ENCODE peak calls at places on chromosomes 6 and 20, in seven cellular contexts. One of them, this sample, is unnamed.

GRCh38 chr6:130069471-130069870 is 51.1 kb downstream of the L3MBTL3 start:
- DNase-seq in spleen: no peak
- DNase-seq in HCT116: no peak
- DNase-seq in right lobe of liver: no peak
- DNase-seq in neuronal stem cell: no peak
- DNase-seq in heart right ventricle: no peak
- DNase-seq in AG04450: no peak
- DNase-seq in this sample: no peak

GRCh38 chr6:43220439-43220951 is 8.8 kb downstream of the DNPH1 start:
- DNase-seq in spleen: no peak
- DNase-seq in HCT116: no peak
- DNase-seq in right lobe of liver: no peak
- DNase-seq in neuronal stem cell: no peak
- DNase-seq in heart right ventricle: no peak
- DNase-seq in AG04450: no peak
- DNase-seq in this sample: no peak

GRCh38 chr6:139051396-139052070 is 23.0 kb downstream of the ABRACL start:
- DNase-seq in spleen: no peak
- DNase-seq in HCT116: no peak
- DNase-seq in right lobe of liver: no peak
- DNase-seq in neuronal stem cell: no peak
- DNase-seq in heart right ventricle: no peak
- DNase-seq in AG04450: no peak
- DNase-seq in this sample: no peak

GRCh38 chr20:11186301-11187008 is 512.7 kb upstream of the JAG1 start:
- DNase-seq in spleen: no peak
- DNase-seq in HCT116: no peak
- DNase-seq in right lobe of liver: no peak
- DNase-seq in neuronal stem cell: no peak
- DNase-seq in heart right ventricle: no peak
- DNase-seq in AG04450: no peak
- DNase-seq in this sample: no peak

GRCh38 chr20:36086767-36087166 is 67.8 kb upstream of the EPB41L1 start:
- DNase-seq in spleen: no peak
- DNase-seq in HCT116: peak
- DNase-seq in right lobe of liver: no peak
- DNase-seq in neuronal stem cell: no peak
- DNase-seq in heart right ventricle: no peak
- DNase-seq in AG04450: no peak
- DNase-seq in this sample: no peak

GRCh38 chr6:1610497-1611321 is 994 bp downstream of the FOXC1 start:
- DNase-seq in spleen: no peak
- DNase-seq in HCT116: no peak
- DNase-seq in right lobe of liver: no peak
- DNase-seq in neuronal stem cell: no peak
- DNase-seq in heart right ventricle: no peak
- DNase-seq in AG04450: no peak
- DNase-seq in this sample: no peak

GRCh38 chr20:35604444-35604750 is 11.2 kb upstream of the SPAG4 start:
- DNase-seq in spleen: peak
- DNase-seq in HCT116: no peak
- DNase-seq in right lobe of liver: no peak
- DNase-seq in neuronal stem cell: no peak
- DNase-seq in heart right ventricle: no peak
- DNase-seq in AG04450: no peak
- DNase-seq in this sample: no peak

GRCh38 chr20:20073851-20074252 is 21.5 kb downstream of the CFAP61 start:
- DNase-seq in spleen: no peak
- DNase-seq in HCT116: no peak
- DNase-seq in right lobe of liver: no peak
- DNase-seq in neuronal stem cell: no peak
- DNase-seq in heart right ventricle: no peak
- DNase-seq in AG04450: no peak
- DNase-seq in this sample: no peak

GRCh38 chr20:49647509-49647908 is 66.2 kb downstream of the B4GALT5 start:
- DNase-seq in spleen: no peak
- DNase-seq in HCT116: no peak
- DNase-seq in right lobe of liver: no peak
- DNase-seq in neuronal stem cell: no peak
- DNase-seq in heart right ventricle: no peak
- DNase-seq in AG04450: no peak
- DNase-seq in this sample: no peak

GRCh38 chr6:25250878-25251277 is 28.3 kb upstream of the CARMIL1 start:
- DNase-seq in spleen: no peak
- DNase-seq in HCT116: peak
- DNase-seq in right lobe of liver: no peak
- DNase-seq in neuronal stem cell: no peak
- DNase-seq in heart right ventricle: no peak
- DNase-seq in AG04450: no peak
- DNase-seq in this sample: no peak

GRCh38 chr6:84641076-84641475 is 123.3 kb downstream of the TBX18 start:
- DNase-seq in spleen: no peak
- DNase-seq in HCT116: no peak
- DNase-seq in right lobe of liver: no peak
- DNase-seq in neuronal stem cell: no peak
- DNase-seq in heart right ventricle: no peak
- DNase-seq in AG04450: no peak
- DNase-seq in this sample: no peak

GRCh38 chr6:113805167-113805835 is 51.8 kb upstream of the MARCKS start:
- DNase-seq in spleen: no peak
- DNase-seq in HCT116: no peak
- DNase-seq in right lobe of liver: no peak
- DNase-seq in neuronal stem cell: no peak
- DNase-seq in heart right ventricle: no peak
- DNase-seq in AG04450: no peak
- DNase-seq in this sample: no peak

GRCh38 chr6:121765060-121765459 is 329.6 kb downstream of the GJA1 start:
- DNase-seq in spleen: no peak
- DNase-seq in HCT116: no peak
- DNase-seq in right lobe of liver: no peak
- DNase-seq in neuronal stem cell: no peak
- DNase-seq in heart right ventricle: no peak
- DNase-seq in AG04450: no peak
- DNase-seq in this sample: no peak

GRCh38 chr6:40425192-40425919 is 161.8 kb downstream of the LRFN2 start:
- DNase-seq in spleen: no peak
- DNase-seq in HCT116: no peak
- DNase-seq in right lobe of liver: no peak
- DNase-seq in neuronal stem cell: no peak
- DNase-seq in heart right ventricle: peak
- DNase-seq in AG04450: no peak
- DNase-seq in this sample: peak

GRCh38 chr20:50429412-50429811 is 80.8 kb upstream of the PTPN1 start:
- DNase-seq in spleen: no peak
- DNase-seq in HCT116: no peak
- DNase-seq in right lobe of liver: no peak
- DNase-seq in neuronal stem cell: no peak
- DNase-seq in heart right ventricle: no peak
- DNase-seq in AG04450: no peak
- DNase-seq in this sample: no peak

GRCh38 chr6:34912715-34913464 is 23.8 kb downstream of the ANKS1A start:
- DNase-seq in spleen: no peak
- DNase-seq in HCT116: no peak
- DNase-seq in right lobe of liver: no peak
- DNase-seq in neuronal stem cell: no peak
- DNase-seq in heart right ventricle: no peak
- DNase-seq in AG04450: peak
- DNase-seq in this sample: no peak

GRCh38 chr6:24778878-24779277 is 4.1 kb downstream of the GMNN start:
- DNase-seq in spleen: no peak
- DNase-seq in HCT116: no peak
- DNase-seq in right lobe of liver: no peak
- DNase-seq in neuronal stem cell: no peak
- DNase-seq in heart right ventricle: no peak
- DNase-seq in AG04450: no peak
- DNase-seq in this sample: no peak

GRCh38 chr6:76835695-76836094 is 627.6 kb downstream of the HTR1B start:
- DNase-seq in spleen: no peak
- DNase-seq in HCT116: no peak
- DNase-seq in right lobe of liver: no peak
- DNase-seq in neuronal stem cell: no peak
- DNase-seq in heart right ventricle: no peak
- DNase-seq in AG04450: no peak
- DNase-seq in this sample: no peak

GRCh38 chr6:26249709-26249958 is 115.4 kb upstream of the BTN3A2 start:
- DNase-seq in spleen: peak
- DNase-seq in HCT116: no peak
- DNase-seq in right lobe of liver: no peak
- DNase-seq in neuronal stem cell: no peak
- DNase-seq in heart right ventricle: peak
- DNase-seq in AG04450: no peak
- DNase-seq in this sample: no peak

GRCh38 chr6:82909551-82909950 is 156.1 kb downstream of the UBE3D start:
- DNase-seq in spleen: no peak
- DNase-seq in HCT116: no peak
- DNase-seq in right lobe of liver: no peak
- DNase-seq in neuronal stem cell: no peak
- DNase-seq in heart right ventricle: no peak
- DNase-seq in AG04450: no peak
- DNase-seq in this sample: no peak

GRCh38 chr6:82910818-82911217 is 154.8 kb downstream of the UBE3D start:
- DNase-seq in spleen: no peak
- DNase-seq in HCT116: no peak
- DNase-seq in right lobe of liver: no peak
- DNase-seq in neuronal stem cell: no peak
- DNase-seq in heart right ventricle: no peak
- DNase-seq in AG04450: no peak
- DNase-seq in this sample: no peak

GRCh38 chr6:82908661-82909060 is 157.0 kb downstream of the UBE3D start:
- DNase-seq in spleen: no peak
- DNase-seq in HCT116: no peak
- DNase-seq in right lobe of liver: no peak
- DNase-seq in neuronal stem cell: no peak
- DNase-seq in heart right ventricle: no peak
- DNase-seq in AG04450: no peak
- DNase-seq in this sample: no peak

GRCh38 chr6:82906951-82907350 is 158.7 kb downstream of the UBE3D start:
- DNase-seq in spleen: no peak
- DNase-seq in HCT116: no peak
- DNase-seq in right lobe of liver: no peak
- DNase-seq in neuronal stem cell: no peak
- DNase-seq in heart right ventricle: no peak
- DNase-seq in AG04450: peak
- DNase-seq in this sample: no peak

DNA sequence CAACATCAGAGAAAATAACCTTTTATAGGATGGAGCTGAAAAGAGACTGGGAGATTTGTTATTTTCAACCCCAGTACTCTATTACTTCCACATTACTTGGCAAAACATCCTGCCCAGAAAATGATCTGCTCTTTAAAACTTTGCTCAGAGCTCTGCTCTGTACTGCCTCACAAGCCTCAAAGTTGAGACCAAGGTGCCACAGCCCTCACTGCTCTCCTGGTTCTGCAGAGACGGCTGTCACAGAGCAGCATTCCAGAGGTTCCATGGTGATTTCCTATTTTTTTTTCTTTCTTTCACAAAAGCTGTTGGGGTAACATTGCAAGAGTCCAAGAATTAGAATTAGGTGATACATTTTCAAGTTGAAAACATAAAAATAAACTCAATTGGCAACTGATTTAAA is 155.2 kb downstream of the UBE3D start:
- DNase-seq in spleen: no peak
- DNase-seq in HCT116: no peak
- DNase-seq in right lobe of liver: no peak
- DNase-seq in neuronal stem cell: no peak
- DNase-seq in heart right ventricle: no peak
- DNase-seq in AG04450: no peak
- DNase-seq in this sample: no peak
- H3K27ac ChIP-seq in spleen: no peak
- H3K27ac ChIP-seq in HCT116: no peak
- H3K27ac ChIP-seq in right lobe of liver: no peak
- H3K27ac ChIP-seq in neuronal stem cell: no peak
- H3K27ac ChIP-seq in heart right ventricle: no peak
- H3K27ac ChIP-seq in AG04450: no peak
- H3K27ac ChIP-seq in this sample: no peak

DNA sequence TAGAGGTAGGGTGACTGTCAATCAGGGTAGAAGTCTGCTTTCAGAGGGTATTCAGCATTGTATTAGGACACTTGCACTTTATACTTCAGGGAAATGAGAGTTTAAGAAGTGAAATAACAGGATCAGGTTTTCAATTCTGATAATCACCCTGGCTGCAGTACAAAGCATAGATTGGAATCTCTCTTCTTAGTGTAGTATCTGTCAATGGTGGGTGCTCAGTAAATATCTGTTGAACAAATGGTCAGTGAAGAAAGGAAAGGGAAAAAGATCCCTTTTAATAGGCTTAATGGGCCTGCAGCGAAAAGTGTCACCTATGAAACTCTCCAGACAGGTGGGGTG is 18.7 kb downstream of the TUBB2B start:
- DNase-seq in spleen: no peak
- DNase-seq in HCT116: no peak
- DNase-seq in right lobe of liver: no peak
- DNase-seq in neuronal stem cell: no peak
- DNase-seq in heart right ventricle: no peak
- DNase-seq in AG04450: no peak
- DNase-seq in this sample: no peak
- H3K27ac ChIP-seq in spleen: no peak
- H3K27ac ChIP-seq in HCT116: peak
- H3K27ac ChIP-seq in right lobe of liver: no peak
- H3K27ac ChIP-seq in neuronal stem cell: no peak
- H3K27ac ChIP-seq in heart right ventricle: no peak
- H3K27ac ChIP-seq in AG04450: peak
- H3K27ac ChIP-seq in this sample: no peak

GRCh38 chr6:11201772-11202512 is 30.5 kb downstream of the NEDD9 start:
- DNase-seq in spleen: no peak
- DNase-seq in HCT116: no peak
- DNase-seq in right lobe of liver: no peak
- DNase-seq in neuronal stem cell: no peak
- DNase-seq in heart right ventricle: no peak
- DNase-seq in AG04450: no peak
- DNase-seq in this sample: no peak

GRCh38 chr6:11204987-11205386 is 27.5 kb downstream of the NEDD9 start:
- DNase-seq in spleen: no peak
- DNase-seq in HCT116: no peak
- DNase-seq in right lobe of liver: no peak
- DNase-seq in neuronal stem cell: no peak
- DNase-seq in heart right ventricle: no peak
- DNase-seq in AG04450: no peak
- DNase-seq in this sample: no peak

GRCh38 chr6:11203306-11204009 is 29.0 kb downstream of the NEDD9 start:
- DNase-seq in spleen: no peak
- DNase-seq in HCT116: no peak
- DNase-seq in right lobe of liver: no peak
- DNase-seq in neuronal stem cell: no peak
- DNase-seq in heart right ventricle: no peak
- DNase-seq in AG04450: no peak
- DNase-seq in this sample: no peak

GRCh38 chr6:11201015-11201414 is 31.5 kb downstream of the NEDD9 start:
- DNase-seq in spleen: no peak
- DNase-seq in HCT116: no peak
- DNase-seq in right lobe of liver: no peak
- DNase-seq in neuronal stem cell: no peak
- DNase-seq in heart right ventricle: no peak
- DNase-seq in AG04450: no peak
- DNase-seq in this sample: no peak

GRCh38 chr6:11202513-11203305 is 29.8 kb downstream of the NEDD9 start:
- DNase-seq in spleen: no peak
- DNase-seq in HCT116: no peak
- DNase-seq in right lobe of liver: no peak
- DNase-seq in neuronal stem cell: peak
- DNase-seq in heart right ventricle: no peak
- DNase-seq in AG04450: no peak
- DNase-seq in this sample: peak
- H3K27ac ChIP-seq in spleen: no peak
- H3K27ac ChIP-seq in HCT116: no peak
- H3K27ac ChIP-seq in right lobe of liver: no peak
- H3K27ac ChIP-seq in neuronal stem cell: peak
- H3K27ac ChIP-seq in heart right ventricle: no peak
- H3K27ac ChIP-seq in AG04450: no peak
- H3K27ac ChIP-seq in this sample: no peak

GRCh38 chr6:98827295-98828159 is 6.8 kb upstream of the POU3F2 start:
- DNase-seq in spleen: peak
- DNase-seq in HCT116: no peak
- DNase-seq in right lobe of liver: no peak
- DNase-seq in neuronal stem cell: peak
- DNase-seq in heart right ventricle: no peak
- DNase-seq in AG04450: no peak
- DNase-seq in this sample: no peak
- H3K27ac ChIP-seq in spleen: no peak
- H3K27ac ChIP-seq in HCT116: no peak
- H3K27ac ChIP-seq in right lobe of liver: no peak
- H3K27ac ChIP-seq in neuronal stem cell: no peak
- H3K27ac ChIP-seq in heart right ventricle: no peak
- H3K27ac ChIP-seq in AG04450: no peak
- H3K27ac ChIP-seq in this sample: peak